ENCODE peak calls at places on chromosomes 11 and 22, in nine cellular contexts. One of them, this sample, is unnamed.

GRCh38 chr11:24932110-24933000 is 435.5 kb downstream of the LUZP2 start:
- DNase-seq in stimulated activated CD8-positive, alpha-beta memory T cell treated with anti-CD3 and anti-CD28 coated beads, Interleukin-4, amount 100 ng/mL, for 1 hour: no peak
- DNase-seq in HFF-Myc: no peak
- DNase-seq in smooth muscle cell of the brain vasculature: no peak
- DNase-seq in posterior cingulate gyrus: no peak
- DNase-seq in posterior vena cava: no peak
- DNase-seq in fibroblast of mammary gland: no peak
- DNase-seq in nephron progenitor cell: peak
- DNase-seq in mucosa of gallbladder: no peak
- DNase-seq in this sample: peak

GRCh38 chr11:85685131-85685819 is 720 bp downstream of the CCDC89 start:
- DNase-seq in stimulated activated CD8-positive, alpha-beta memory T cell treated with anti-CD3 and anti-CD28 coated beads, Interleukin-4, amount 100 ng/mL, for 1 hour: no peak
- DNase-seq in HFF-Myc: no peak
- DNase-seq in smooth muscle cell of the brain vasculature: no peak
- DNase-seq in posterior cingulate gyrus: peak
- DNase-seq in posterior vena cava: peak
- DNase-seq in fibroblast of mammary gland: peak
- DNase-seq in nephron progenitor cell: no peak
- DNase-seq in mucosa of gallbladder: peak
- DNase-seq in this sample: no peak

GRCh38 chr11:34331329-34331728 is 26.5 kb downstream of the ABTB2 start:
- DNase-seq in stimulated activated CD8-positive, alpha-beta memory T cell treated with anti-CD3 and anti-CD28 coated beads, Interleukin-4, amount 100 ng/mL, for 1 hour: no peak
- DNase-seq in HFF-Myc: peak
- DNase-seq in smooth muscle cell of the brain vasculature: no peak
- DNase-seq in posterior cingulate gyrus: no peak
- DNase-seq in posterior vena cava: no peak
- DNase-seq in fibroblast of mammary gland: peak
- DNase-seq in nephron progenitor cell: no peak
- DNase-seq in mucosa of gallbladder: no peak
- DNase-seq in this sample: peak

GRCh38 chr11:84663731-84664130 is 963.4 kb downstream of the DLG2 start:
- DNase-seq in stimulated activated CD8-positive, alpha-beta memory T cell treated with anti-CD3 and anti-CD28 coated beads, Interleukin-4, amount 100 ng/mL, for 1 hour: no peak
- DNase-seq in HFF-Myc: no peak
- DNase-seq in smooth muscle cell of the brain vasculature: no peak
- DNase-seq in posterior cingulate gyrus: no peak
- DNase-seq in posterior vena cava: no peak
- DNase-seq in fibroblast of mammary gland: no peak
- DNase-seq in nephron progenitor cell: no peak
- DNase-seq in mucosa of gallbladder: no peak
- DNase-seq in this sample: no peak

GRCh38 chr11:133907841-133908241 is 48.9 kb downstream of the IGSF9B start:
- DNase-seq in stimulated activated CD8-positive, alpha-beta memory T cell treated with anti-CD3 and anti-CD28 coated beads, Interleukin-4, amount 100 ng/mL, for 1 hour: no peak
- DNase-seq in HFF-Myc: no peak
- DNase-seq in smooth muscle cell of the brain vasculature: no peak
- DNase-seq in posterior cingulate gyrus: no peak
- DNase-seq in posterior vena cava: no peak
- DNase-seq in fibroblast of mammary gland: no peak
- DNase-seq in nephron progenitor cell: no peak
- DNase-seq in mucosa of gallbladder: no peak
- DNase-seq in this sample: no peak

GRCh38 chr11:120054016-120054752 is 83.7 kb downstream of the TRIM29 start:
- DNase-seq in stimulated activated CD8-positive, alpha-beta memory T cell treated with anti-CD3 and anti-CD28 coated beads, Interleukin-4, amount 100 ng/mL, for 1 hour: no peak
- DNase-seq in HFF-Myc: no peak
- DNase-seq in smooth muscle cell of the brain vasculature: no peak
- DNase-seq in posterior cingulate gyrus: no peak
- DNase-seq in posterior vena cava: peak
- DNase-seq in fibroblast of mammary gland: no peak
- DNase-seq in nephron progenitor cell: no peak
- DNase-seq in mucosa of gallbladder: no peak
- DNase-seq in this sample: no peak

GRCh38 chr22:31488988-31489617 is 539 bp downstream of the EIF4ENIF1 start:
- DNase-seq in stimulated activated CD8-positive, alpha-beta memory T cell treated with anti-CD3 and anti-CD28 coated beads, Interleukin-4, amount 100 ng/mL, for 1 hour: no peak
- DNase-seq in HFF-Myc: no peak
- DNase-seq in smooth muscle cell of the brain vasculature: no peak
- DNase-seq in posterior cingulate gyrus: peak
- DNase-seq in posterior vena cava: peak
- DNase-seq in fibroblast of mammary gland: no peak
- DNase-seq in nephron progenitor cell: peak
- DNase-seq in mucosa of gallbladder: no peak
- DNase-seq in this sample: no peak

GRCh38 chr11:61827573-61828378 is at the start of gene FADS2:
- DNase-seq in stimulated activated CD8-positive, alpha-beta memory T cell treated with anti-CD3 and anti-CD28 coated beads, Interleukin-4, amount 100 ng/mL, for 1 hour: peak
- DNase-seq in HFF-Myc: peak
- DNase-seq in smooth muscle cell of the brain vasculature: peak
- DNase-seq in posterior cingulate gyrus: peak
- DNase-seq in posterior vena cava: peak
- DNase-seq in fibroblast of mammary gland: peak
- DNase-seq in nephron progenitor cell: peak
- DNase-seq in mucosa of gallbladder: peak
- DNase-seq in this sample: peak

GRCh38 chr11:118820412-118821357 is 29.7 kb upstream of the DDX6 start:
- DNase-seq in stimulated activated CD8-positive, alpha-beta memory T cell treated with anti-CD3 and anti-CD28 coated beads, Interleukin-4, amount 100 ng/mL, for 1 hour: no peak
- DNase-seq in HFF-Myc: no peak
- DNase-seq in smooth muscle cell of the brain vasculature: no peak
- DNase-seq in posterior cingulate gyrus: peak
- DNase-seq in posterior vena cava: peak
- DNase-seq in fibroblast of mammary gland: peak
- DNase-seq in nephron progenitor cell: peak
- DNase-seq in mucosa of gallbladder: peak
- DNase-seq in this sample: no peak

GRCh38 chr11:130156108-130157022 is 3.2 kb upstream of the ST14 start:
- DNase-seq in stimulated activated CD8-positive, alpha-beta memory T cell treated with anti-CD3 and anti-CD28 coated beads, Interleukin-4, amount 100 ng/mL, for 1 hour: no peak
- DNase-seq in HFF-Myc: no peak
- DNase-seq in smooth muscle cell of the brain vasculature: no peak
- DNase-seq in posterior cingulate gyrus: no peak
- DNase-seq in posterior vena cava: no peak
- DNase-seq in fibroblast of mammary gland: peak
- DNase-seq in nephron progenitor cell: no peak
- DNase-seq in mucosa of gallbladder: no peak
- DNase-seq in this sample: no peak

GRCh38 chr11:69657911-69658605 is 17.1 kb downstream of the LTO1 start:
- DNase-seq in stimulated activated CD8-positive, alpha-beta memory T cell treated with anti-CD3 and anti-CD28 coated beads, Interleukin-4, amount 100 ng/mL, for 1 hour: no peak
- DNase-seq in HFF-Myc: no peak
- DNase-seq in smooth muscle cell of the brain vasculature: no peak
- DNase-seq in posterior cingulate gyrus: no peak
- DNase-seq in posterior vena cava: peak
- DNase-seq in fibroblast of mammary gland: no peak
- DNase-seq in nephron progenitor cell: peak
- DNase-seq in mucosa of gallbladder: no peak
- DNase-seq in this sample: no peak

GRCh38 chr11:111676878-111677585 is 74.8 kb downstream of the SIK2 start:
- DNase-seq in stimulated activated CD8-positive, alpha-beta memory T cell treated with anti-CD3 and anti-CD28 coated beads, Interleukin-4, amount 100 ng/mL, for 1 hour: no peak
- DNase-seq in HFF-Myc: peak
- DNase-seq in smooth muscle cell of the brain vasculature: no peak
- DNase-seq in posterior cingulate gyrus: no peak
- DNase-seq in posterior vena cava: no peak
- DNase-seq in fibroblast of mammary gland: peak
- DNase-seq in nephron progenitor cell: no peak
- DNase-seq in mucosa of gallbladder: no peak
- DNase-seq in this sample: no peak

GRCh38 chr11:124807660-124808270 is 7.6 kb upstream of the MSANTD2 start:
- DNase-seq in stimulated activated CD8-positive, alpha-beta memory T cell treated with anti-CD3 and anti-CD28 coated beads, Interleukin-4, amount 100 ng/mL, for 1 hour: no peak
- DNase-seq in HFF-Myc: no peak
- DNase-seq in smooth muscle cell of the brain vasculature: no peak
- DNase-seq in posterior cingulate gyrus: no peak
- DNase-seq in posterior vena cava: no peak
- DNase-seq in fibroblast of mammary gland: no peak
- DNase-seq in nephron progenitor cell: no peak
- DNase-seq in mucosa of gallbladder: no peak
- DNase-seq in this sample: no peak

GRCh38 chr11:44618561-44619425 is 53.3 kb downstream of the CD82 start:
- DNase-seq in stimulated activated CD8-positive, alpha-beta memory T cell treated with anti-CD3 and anti-CD28 coated beads, Interleukin-4, amount 100 ng/mL, for 1 hour: no peak
- DNase-seq in HFF-Myc: no peak
- DNase-seq in smooth muscle cell of the brain vasculature: no peak
- DNase-seq in posterior cingulate gyrus: no peak
- DNase-seq in posterior vena cava: peak
- DNase-seq in fibroblast of mammary gland: no peak
- DNase-seq in nephron progenitor cell: no peak
- DNase-seq in mucosa of gallbladder: no peak
- DNase-seq in this sample: no peak

GRCh38 chr11:67117667-67118058 is 1.4 kb upstream of the KDM2A start:
- DNase-seq in stimulated activated CD8-positive, alpha-beta memory T cell treated with anti-CD3 and anti-CD28 coated beads, Interleukin-4, amount 100 ng/mL, for 1 hour: no peak
- DNase-seq in HFF-Myc: no peak
- DNase-seq in smooth muscle cell of the brain vasculature: no peak
- DNase-seq in posterior cingulate gyrus: no peak
- DNase-seq in posterior vena cava: peak
- DNase-seq in fibroblast of mammary gland: no peak
- DNase-seq in nephron progenitor cell: peak
- DNase-seq in mucosa of gallbladder: no peak
- DNase-seq in this sample: no peak

GRCh38 chr11:115521874-115522273 is 17.7 kb upstream of the CADM1 start:
- DNase-seq in stimulated activated CD8-positive, alpha-beta memory T cell treated with anti-CD3 and anti-CD28 coated beads, Interleukin-4, amount 100 ng/mL, for 1 hour: no peak
- DNase-seq in HFF-Myc: no peak
- DNase-seq in smooth muscle cell of the brain vasculature: no peak
- DNase-seq in posterior cingulate gyrus: no peak
- DNase-seq in posterior vena cava: no peak
- DNase-seq in fibroblast of mammary gland: no peak
- DNase-seq in nephron progenitor cell: no peak
- DNase-seq in mucosa of gallbladder: no peak
- DNase-seq in this sample: no peak

GRCh38 chr22:49546811-49547585 is 280.7 kb downstream of the BRD1 start:
- DNase-seq in stimulated activated CD8-positive, alpha-beta memory T cell treated with anti-CD3 and anti-CD28 coated beads, Interleukin-4, amount 100 ng/mL, for 1 hour: no peak
- DNase-seq in HFF-Myc: no peak
- DNase-seq in smooth muscle cell of the brain vasculature: no peak
- DNase-seq in posterior cingulate gyrus: no peak
- DNase-seq in posterior vena cava: peak
- DNase-seq in fibroblast of mammary gland: no peak
- DNase-seq in nephron progenitor cell: no peak
- DNase-seq in mucosa of gallbladder: no peak
- DNase-seq in this sample: no peak

GRCh38 chr22:50676661-50677492 is 4.3 kb downstream of the SHANK3 start:
- DNase-seq in stimulated activated CD8-positive, alpha-beta memory T cell treated with anti-CD3 and anti-CD28 coated beads, Interleukin-4, amount 100 ng/mL, for 1 hour: no peak
- DNase-seq in HFF-Myc: no peak
- DNase-seq in smooth muscle cell of the brain vasculature: no peak
- DNase-seq in posterior cingulate gyrus: no peak
- DNase-seq in posterior vena cava: peak
- DNase-seq in fibroblast of mammary gland: no peak
- DNase-seq in nephron progenitor cell: no peak
- DNase-seq in mucosa of gallbladder: no peak
- DNase-seq in this sample: no peak

GRCh38 chr11:26490546-26490945 is 81.5 kb downstream of the MUC15 start:
- DNase-seq in stimulated activated CD8-positive, alpha-beta memory T cell treated with anti-CD3 and anti-CD28 coated beads, Interleukin-4, amount 100 ng/mL, for 1 hour: no peak
- DNase-seq in HFF-Myc: no peak
- DNase-seq in smooth muscle cell of the brain vasculature: no peak
- DNase-seq in posterior cingulate gyrus: no peak
- DNase-seq in posterior vena cava: no peak
- DNase-seq in fibroblast of mammary gland: peak
- DNase-seq in nephron progenitor cell: no peak
- DNase-seq in mucosa of gallbladder: no peak
- DNase-seq in this sample: no peak

GRCh38 chr11:91871048-91871447 is 353.6 kb upstream of the FAT3 start:
- DNase-seq in stimulated activated CD8-positive, alpha-beta memory T cell treated with anti-CD3 and anti-CD28 coated beads, Interleukin-4, amount 100 ng/mL, for 1 hour: no peak
- DNase-seq in HFF-Myc: no peak
- DNase-seq in smooth muscle cell of the brain vasculature: no peak
- DNase-seq in posterior cingulate gyrus: no peak
- DNase-seq in posterior vena cava: no peak
- DNase-seq in fibroblast of mammary gland: no peak
- DNase-seq in nephron progenitor cell: no peak
- DNase-seq in mucosa of gallbladder: no peak
- DNase-seq in this sample: no peak

GRCh38 chr22:46613606-46613997 is 6.6 kb upstream of the GRAMD4 start:
- DNase-seq in stimulated activated CD8-positive, alpha-beta memory T cell treated with anti-CD3 and anti-CD28 coated beads, Interleukin-4, amount 100 ng/mL, for 1 hour: no peak
- DNase-seq in HFF-Myc: no peak
- DNase-seq in smooth muscle cell of the brain vasculature: no peak
- DNase-seq in posterior cingulate gyrus: no peak
- DNase-seq in posterior vena cava: no peak
- DNase-seq in fibroblast of mammary gland: peak
- DNase-seq in nephron progenitor cell: no peak
- DNase-seq in mucosa of gallbladder: no peak
- DNase-seq in this sample: no peak

GRCh38 chr22:39290724-39291161 is 28.7 kb downstream of the RPL3 start:
- DNase-seq in stimulated activated CD8-positive, alpha-beta memory T cell treated with anti-CD3 and anti-CD28 coated beads, Interleukin-4, amount 100 ng/mL, for 1 hour: no peak
- DNase-seq in HFF-Myc: no peak
- DNase-seq in smooth muscle cell of the brain vasculature: no peak
- DNase-seq in posterior cingulate gyrus: no peak
- DNase-seq in posterior vena cava: no peak
- DNase-seq in fibroblast of mammary gland: peak
- DNase-seq in nephron progenitor cell: no peak
- DNase-seq in mucosa of gallbladder: no peak
- DNase-seq in this sample: no peak

GRCh38 chr11:62138630-62139425 is 15.0 kb downstream of the INCENP start:
- DNase-seq in stimulated activated CD8-positive, alpha-beta memory T cell treated with anti-CD3 and anti-CD28 coated beads, Interleukin-4, amount 100 ng/mL, for 1 hour: no peak
- DNase-seq in HFF-Myc: no peak
- DNase-seq in smooth muscle cell of the brain vasculature: no peak
- DNase-seq in posterior cingulate gyrus: no peak
- DNase-seq in posterior vena cava: peak
- DNase-seq in fibroblast of mammary gland: no peak
- DNase-seq in nephron progenitor cell: no peak
- DNase-seq in mucosa of gallbladder: no peak
- DNase-seq in this sample: no peak

GRCh38 chr11:76335827-76336226 is 45.1 kb downstream of the THAP12 start:
- DNase-seq in stimulated activated CD8-positive, alpha-beta memory T cell treated with anti-CD3 and anti-CD28 coated beads, Interleukin-4, amount 100 ng/mL, for 1 hour: no peak
- DNase-seq in HFF-Myc: no peak
- DNase-seq in smooth muscle cell of the brain vasculature: no peak
- DNase-seq in posterior cingulate gyrus: no peak
- DNase-seq in posterior vena cava: no peak
- DNase-seq in fibroblast of mammary gland: no peak
- DNase-seq in nephron progenitor cell: no peak
- DNase-seq in mucosa of gallbladder: no peak
- DNase-seq in this sample: no peak

GRCh38 chr11:61019037-61019817 is 47.7 kb downstream of the CD6 start:
- DNase-seq in stimulated activated CD8-positive, alpha-beta memory T cell treated with anti-CD3 and anti-CD28 coated beads, Interleukin-4, amount 100 ng/mL, for 1 hour: no peak
- DNase-seq in HFF-Myc: no peak
- DNase-seq in smooth muscle cell of the brain vasculature: no peak
- DNase-seq in posterior cingulate gyrus: no peak
- DNase-seq in posterior vena cava: peak
- DNase-seq in fibroblast of mammary gland: no peak
- DNase-seq in nephron progenitor cell: no peak
- DNase-seq in mucosa of gallbladder: no peak
- DNase-seq in this sample: no peak

GRCh38 chr11:120079750-120080610 is 57.9 kb downstream of the TRIM29 start:
- DNase-seq in stimulated activated CD8-positive, alpha-beta memory T cell treated with anti-CD3 and anti-CD28 coated beads, Interleukin-4, amount 100 ng/mL, for 1 hour: no peak
- DNase-seq in HFF-Myc: no peak
- DNase-seq in smooth muscle cell of the brain vasculature: no peak
- DNase-seq in posterior cingulate gyrus: peak
- DNase-seq in posterior vena cava: peak
- DNase-seq in fibroblast of mammary gland: no peak
- DNase-seq in nephron progenitor cell: no peak
- DNase-seq in mucosa of gallbladder: no peak
- DNase-seq in this sample: no peak

GRCh38 chr22:48376936-48377335 is 1450.7 kb downstream of the BRD1 start:
- DNase-seq in stimulated activated CD8-positive, alpha-beta memory T cell treated with anti-CD3 and anti-CD28 coated beads, Interleukin-4, amount 100 ng/mL, for 1 hour: no peak
- DNase-seq in HFF-Myc: no peak
- DNase-seq in smooth muscle cell of the brain vasculature: no peak
- DNase-seq in posterior cingulate gyrus: no peak
- DNase-seq in posterior vena cava: no peak
- DNase-seq in fibroblast of mammary gland: no peak
- DNase-seq in nephron progenitor cell: no peak
- DNase-seq in mucosa of gallbladder: no peak
- DNase-seq in this sample: no peak

GRCh38 chr11:73100578-73100977 is 41.5 kb downstream of the FCHSD2 start:
- DNase-seq in stimulated activated CD8-positive, alpha-beta memory T cell treated with anti-CD3 and anti-CD28 coated beads, Interleukin-4, amount 100 ng/mL, for 1 hour: no peak
- DNase-seq in HFF-Myc: no peak
- DNase-seq in smooth muscle cell of the brain vasculature: no peak
- DNase-seq in posterior cingulate gyrus: no peak
- DNase-seq in posterior vena cava: no peak
- DNase-seq in fibroblast of mammary gland: no peak
- DNase-seq in nephron progenitor cell: no peak
- DNase-seq in mucosa of gallbladder: no peak
- DNase-seq in this sample: no peak

GRCh38 chr11:36672815-36673450 is 74.9 kb upstream of the RAG2 start:
- DNase-seq in stimulated activated CD8-positive, alpha-beta memory T cell treated with anti-CD3 and anti-CD28 coated beads, Interleukin-4, amount 100 ng/mL, for 1 hour: no peak
- DNase-seq in HFF-Myc: peak
- DNase-seq in smooth muscle cell of the brain vasculature: peak
- DNase-seq in posterior cingulate gyrus: no peak
- DNase-seq in posterior vena cava: no peak
- DNase-seq in fibroblast of mammary gland: peak
- DNase-seq in nephron progenitor cell: no peak
- DNase-seq in mucosa of gallbladder: peak
- DNase-seq in this sample: peak

GRCh38 chr11:57562596-57562995 is 4.9 kb downstream of the UBE2L6 start:
- DNase-seq in stimulated activated CD8-positive, alpha-beta memory T cell treated with anti-CD3 and anti-CD28 coated beads, Interleukin-4, amount 100 ng/mL, for 1 hour: no peak
- DNase-seq in HFF-Myc: no peak
- DNase-seq in smooth muscle cell of the brain vasculature: no peak
- DNase-seq in posterior cingulate gyrus: no peak
- DNase-seq in posterior vena cava: no peak
- DNase-seq in fibroblast of mammary gland: no peak
- DNase-seq in nephron progenitor cell: no peak
- DNase-seq in mucosa of gallbladder: no peak
- DNase-seq in this sample: no peak

GRCh38 chr11:83819936-83820549 is 533.9 kb upstream of the CCDC90B start:
- DNase-seq in stimulated activated CD8-positive, alpha-beta memory T cell treated with anti-CD3 and anti-CD28 coated beads, Interleukin-4, amount 100 ng/mL, for 1 hour: no peak
- DNase-seq in HFF-Myc: peak
- DNase-seq in smooth muscle cell of the brain vasculature: peak
- DNase-seq in posterior cingulate gyrus: no peak
- DNase-seq in posterior vena cava: no peak
- DNase-seq in fibroblast of mammary gland: peak
- DNase-seq in nephron progenitor cell: no peak
- DNase-seq in mucosa of gallbladder: peak
- DNase-seq in this sample: peak